ENCODE peak calls at places on chromosome 13, in ten cellular contexts. N is mesothelial cell of epicardium, M is epithelial cell of esophagus, W is fibroblast of lung, Q is upper lobe of right lung, B is fibroblast of the aortic adventitia, K is LNCaP clone FGC, U is psoas muscle, S is cardiac muscle cell, D is tibial artery. F is an unnamed sample.

GRCh38 chr13:42048625-42049453 is at the start of gene DGKH:
- DNase-seq in N (peak), M (peak), W (peak), Q (peak), B (peak), K (no peak), U (peak), S (peak), D (peak), F (peak)

GRCh38 chr13:46544208-46544607 is 8.8 kb upstream of the LRCH1 start:
- DNase-seq in N (no peak), M (no peak), W (no peak), Q (no peak), B (no peak), K (no peak), U (no peak), S (no peak), D (no peak), F (no peak)

GRCh38 chr13:40589285-40590109 is 76.9 kb downstream of the FOXO1 start:
- DNase-seq in N (no peak), M (peak), W (peak), Q (no peak), B (peak), K (no peak), U (peak), S (peak), D (no peak), F (no peak)

GRCh38 chr13:27194895-27195764 is 23.5 kb upstream of the USP12 start:
- DNase-seq in N (no peak), M (peak), W (peak), Q (no peak), B (peak), K (no peak), U (no peak), S (peak), D (no peak), F (no peak)

GRCh38 chr13:93146584-93147292 is 79.9 kb upstream of the GPC6 start:
- DNase-seq in N (no peak), M (peak), W (peak), Q (no peak), B (peak), K (no peak), U (no peak), S (peak), D (no peak), F (no peak)

GRCh38 chr13:106241974-106242373 is 293.5 kb downstream of the EFNB2 start:
- DNase-seq in N (no peak), M (no peak), W (no peak), Q (no peak), B (no peak), K (no peak), U (no peak), S (no peak), D (no peak), F (no peak)

GRCh38 chr13:89923731-89924130 is 1423.8 kb upstream of the MIR17HG start:
- DNase-seq in N (no peak), M (peak), W (peak), Q (no peak), B (no peak), K (no peak), U (no peak), S (peak), D (no peak), F (no peak)

GRCh38 chr13:57636811-57637210 is 5.3 kb downstream of the PCDH17 start:
- DNase-seq in N (no peak), M (no peak), W (no peak), Q (no peak), B (no peak), K (no peak), U (no peak), S (no peak), D (no peak), F (no peak)

GRCh38 chr13:59172076-59172475 is 991.7 kb downstream of the DIAPH3 start:
- DNase-seq in N (no peak), M (no peak), W (no peak), Q (no peak), B (no peak), K (no peak), U (no peak), S (no peak), D (no peak), F (no peak)

GRCh38 chr13:73767747-73768315 is 366.4 kb downstream of the KLF12 start:
- DNase-seq in N (no peak), M (peak), W (no peak), Q (no peak), B (no peak), K (no peak), U (no peak), S (no peak), D (no peak), F (no peak)

GRCh38 chr13:69213331-69213850 is 894.2 kb upstream of the ATXN8OS start:
- DNase-seq in N (no peak), M (no peak), W (no peak), Q (no peak), B (no peak), K (no peak), U (no peak), S (no peak), D (no peak), F (no peak)

GRCh38 chr13:26721251-26721939 is 39.2 kb downstream of the GPR12 start:
- DNase-seq in N (no peak), M (no peak), W (no peak), Q (peak), B (no peak), K (no peak), U (peak), S (no peak), D (no peak), F (no peak)

GRCh38 chr13:33472446-33472845 is 186.9 kb upstream of the STARD13 start:
- DNase-seq in N (no peak), M (peak), W (no peak), Q (no peak), B (no peak), K (no peak), U (no peak), S (no peak), D (no peak), F (no peak)

GRCh38 chr13:29810898-29811297 is 39.5 kb downstream of the UBL3 start:
- DNase-seq in N (no peak), M (no peak), W (no peak), Q (no peak), B (no peak), K (no peak), U (no peak), S (no peak), D (no peak), F (no peak)

GRCh38 chr13:91904005-91904404 is 505.6 kb downstream of the GPC5 start:
- DNase-seq in N (no peak), M (no peak), W (no peak), Q (no peak), B (no peak), K (no peak), U (no peak), S (no peak), D (no peak), F (no peak)

GRCh38 chr13:33015791-33016323 is 366 bp upstream of the KL start:
- DNase-seq in N (peak), M (no peak), W (no peak), Q (peak), B (no peak), K (no peak), U (no peak), S (no peak), D (no peak), F (no peak)

GRCh38 chr13:107669356-107669755 is 546.0 kb downstream of the LIG4 start:
- DNase-seq in N (no peak), M (no peak), W (no peak), Q (no peak), B (peak), K (no peak), U (no peak), S (no peak), D (no peak), F (no peak)

GRCh38 chr13:102839462-102839861 is 6.4 kb upstream of the ERCC5 start:
- DNase-seq in N (no peak), M (no peak), W (no peak), Q (no peak), B (peak), K (no peak), U (no peak), S (peak), D (no peak), F (no peak)

GRCh38 chr13:57634829-57635165 is 3.3 kb downstream of the PCDH17 start:
- DNase-seq in N (no peak), M (no peak), W (no peak), Q (peak), B (no peak), K (no peak), U (no peak), S (no peak), D (peak), F (peak)

GRCh38 chr13:22517544-22517943 is 663.2 kb upstream of the SGCG start:
- DNase-seq in N (no peak), M (no peak), W (peak), Q (no peak), B (no peak), K (peak), U (no peak), S (no peak), D (no peak), F (no peak)

GRCh38 chr13:113087923-113088690 is 17.5 kb upstream of the F7 start:
- DNase-seq in N (no peak), M (no peak), W (no peak), Q (peak), B (no peak), K (no peak), U (no peak), S (no peak), D (no peak), F (peak)

GRCh38 chr13:113084094-113084942 is 21.3 kb upstream of the F7 start:
- DNase-seq in N (no peak), M (no peak), W (no peak), Q (peak), B (no peak), K (no peak), U (no peak), S (no peak), D (no peak), F (peak)

GRCh38 chr13:113084943-113085540 is 20.5 kb upstream of the F7 start:
- DNase-seq in N (no peak), M (no peak), W (no peak), Q (peak), B (no peak), K (no peak), U (peak), S (no peak), D (no peak), F (peak)

GRCh38 chr13:113086991-113087922 is 18.3 kb upstream of the F7 start:
- DNase-seq in N (no peak), M (no peak), W (no peak), Q (peak), B (no peak), K (no peak), U (no peak), S (no peak), D (no peak), F (peak)

DNA sequence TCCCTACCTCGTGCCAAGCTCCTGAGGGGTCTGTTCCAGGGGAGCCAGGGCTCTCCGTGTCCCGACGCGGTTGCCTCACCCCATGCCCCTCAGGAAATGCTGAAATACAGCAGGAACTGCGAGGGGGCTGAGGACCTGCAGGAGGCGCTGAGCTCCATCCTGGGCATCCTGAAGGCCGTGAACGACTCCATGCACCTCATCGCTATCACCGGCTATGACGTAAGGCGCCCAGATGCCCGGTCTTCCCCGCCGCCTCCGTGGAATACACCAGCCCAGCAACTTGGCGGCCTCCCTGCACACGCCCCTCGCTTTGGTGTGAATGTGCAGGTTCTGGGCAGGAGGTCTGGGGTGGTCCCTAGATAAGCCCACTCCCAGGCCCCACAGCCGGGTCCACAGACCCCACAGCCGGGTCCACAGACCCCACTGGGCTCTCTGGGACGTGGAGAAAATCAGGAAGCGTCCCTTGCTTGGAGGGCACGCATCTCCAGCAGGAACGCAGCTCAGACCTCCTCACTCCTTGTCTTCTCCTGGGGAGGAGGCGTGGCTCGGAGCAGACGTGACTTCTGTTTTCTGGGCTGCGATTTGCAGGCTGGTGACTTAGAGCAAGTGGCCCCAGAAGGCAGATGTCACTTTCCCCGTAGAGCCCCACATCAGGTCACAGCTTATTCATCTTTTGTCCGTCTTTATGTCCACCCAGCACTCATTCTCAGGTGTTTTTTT is 19.4 kb upstream of the F7 start:
- DNase-seq in N (no peak), M (no peak), W (no peak), Q (peak), B (no peak), K (no peak), U (peak), S (no peak), D (no peak), F (peak)
- TF ChIP-seq CTCF in N (no peak), M (no peak), W (no peak), Q (no peak), B (no peak), K (no peak), U (no peak), S (peak), D (no peak), F (peak)

GRCh38 chr13:44438234-44438579 is 64.6 kb downstream of the SERP2 start:
- DNase-seq in N (no peak), M (no peak), W (no peak), Q (no peak), B (no peak), K (no peak), U (no peak), S (no peak), D (no peak), F (no peak)
- TF ChIP-seq CTCF in N (peak), M (no peak), W (no peak), Q (no peak), B (no peak), K (no peak), U (no peak), S (no peak), D (no peak), F (peak)

GRCh38 chr13:77696863-77697207 is 652 bp upstream of the SLAIN1 start:
- DNase-seq in N (no peak), M (no peak), W (no peak), Q (no peak), B (no peak), K (no peak), U (no peak), S (no peak), D (no peak), F (no peak)

GRCh38 chr13:77699059-77699680 is 1.7 kb downstream of the SLAIN1 start:
- DNase-seq in N (no peak), M (no peak), W (no peak), Q (no peak), B (no peak), K (no peak), U (no peak), S (no peak), D (no peak), F (no peak)

GRCh38 chr13:77697208-77698103 is at the start of gene SLAIN1:
- DNase-seq in N (peak), M (peak), W (peak), Q (peak), B (no peak), K (no peak), U (peak), S (peak), D (peak), F (no peak)

GRCh38 chr13:77696006-77696862 is 1.3 kb upstream of the SLAIN1 start:
- DNase-seq in N (no peak), M (no peak), W (no peak), Q (no peak), B (no peak), K (no peak), U (no peak), S (no peak), D (no peak), F (no peak)

GRCh38 chr13:77698211-77699058 is 948 bp downstream of the SLAIN1 start:
- DNase-seq in N (peak), M (no peak), W (peak), Q (peak), B (no peak), K (no peak), U (peak), S (no peak), D (peak), F (no peak)
- TF ChIP-seq CTCF in N (no peak), M (no peak), W (no peak), Q (no peak), B (no peak), K (peak), U (no peak), S (no peak), D (no peak), F (no peak)

DNA sequence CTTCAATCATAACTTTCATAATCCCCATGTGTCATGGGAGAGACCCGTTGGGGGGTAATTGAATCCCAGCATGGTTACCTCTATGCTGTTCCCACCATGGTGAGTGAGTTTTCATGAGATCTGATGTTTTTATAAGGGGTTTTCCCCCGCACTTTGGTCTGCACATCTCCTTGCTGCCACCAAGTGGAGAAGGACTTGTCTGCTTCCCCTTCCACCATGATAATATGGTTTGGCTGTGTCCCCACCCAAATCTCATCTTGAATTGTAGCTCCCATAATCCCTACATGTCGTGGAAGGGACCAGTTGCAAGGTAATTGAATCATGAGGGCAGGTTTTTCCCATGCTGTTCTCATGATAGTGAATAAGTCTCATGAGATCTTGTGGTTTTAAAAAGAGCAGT is 524.9 kb downstream of the SLITRK5 start:
- DNase-seq in N (no peak), M (no peak), W (peak), Q (no peak), B (no peak), K (no peak), U (no peak), S (no peak), D (no peak), F (no peak)
- TF ChIP-seq CTCF in N (no peak), M (no peak), W (no peak), Q (no peak), B (no peak), K (no peak), U (no peak), S (no peak), D (no peak), F (no peak)

GRCh38 chr13:98869408-98870090 is 108.3 kb downstream of the DOCK9 start:
- DNase-seq in N (no peak), M (peak), W (no peak), Q (no peak), B (peak), K (no peak), U (no peak), S (peak), D (no peak), F (no peak)
- TF ChIP-seq CTCF in N (no peak), M (peak), W (peak), Q (peak), B (peak), K (peak), U (no peak), S (no peak), D (no peak), F (peak)

GRCh38 chr13:44763604-44764311 is 187.6 kb upstream of the TSC22D1 start:
- DNase-seq in N (no peak), M (peak), W (no peak), Q (no peak), B (peak), K (no peak), U (no peak), S (peak), D (no peak), F (no peak)
- TF ChIP-seq CTCF in N (no peak), M (no peak), W (no peak), Q (no peak), B (no peak), K (no peak), U (no peak), S (no peak), D (no peak), F (no peak)

GRCh38 chr13:36815069-36815468 is 4.0 kb upstream of the RFXAP start:
- DNase-seq in N (no peak), M (no peak), W (peak), Q (no peak), B (no peak), K (no peak), U (no peak), S (no peak), D (no peak), F (no peak)
- TF ChIP-seq CTCF in N (no peak), M (peak), W (peak), Q (peak), B (peak), K (peak), U (no peak), S (peak), D (no peak), F (peak)

GRCh38 chr13:52447815-52448552 is 2.5 kb downstream of the VPS36 start:
- DNase-seq in N (no peak), M (peak), W (no peak), Q (no peak), B (no peak), K (no peak), U (no peak), S (no peak), D (no peak), F (no peak)

GRCh38 chr13:52449323-52450011 is 967 bp downstream of the VPS36 start:
- DNase-seq in N (no peak), M (no peak), W (no peak), Q (no peak), B (no peak), K (no peak), U (no peak), S (no peak), D (no peak), F (no peak)

GRCh38 chr13:52450012-52450792 is at the start of gene VPS36:
- DNase-seq in N (peak), M (peak), W (peak), Q (peak), B (peak), K (no peak), U (peak), S (peak), D (peak), F (peak)

GRCh38 chr13:52452470-52452869 is 2.0 kb upstream of the VPS36 start:
- DNase-seq in N (no peak), M (peak), W (no peak), Q (no peak), B (no peak), K (no peak), U (no peak), S (no peak), D (no peak), F (no peak)

DNA sequence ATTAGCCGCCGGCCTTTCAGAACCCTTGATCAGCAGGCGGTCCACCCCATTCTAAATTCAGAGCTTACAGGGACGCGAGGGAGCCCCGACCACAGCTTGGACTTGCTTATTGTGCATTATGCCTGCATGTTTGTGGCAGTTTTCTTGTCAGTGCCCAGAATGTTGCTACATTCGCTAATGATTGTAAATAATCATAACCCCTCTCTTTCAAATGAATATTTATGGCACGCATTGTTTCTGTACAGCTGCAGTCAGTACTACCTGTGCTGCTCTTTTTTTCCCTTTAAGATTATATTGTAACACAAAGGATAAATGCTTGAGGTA is 321 bp upstream of the VPS36 start:
- DNase-seq in N (no peak), M (no peak), W (no peak), Q (no peak), B (no peak), K (no peak), U (no peak), S (no peak), D (no peak), F (no peak)
- TF ChIP-seq CTCF in N (peak), M (peak), W (no peak), Q (no peak), B (no peak), K (no peak), U (no peak), S (no peak), D (no peak), F (no peak)

GRCh38 chr13:71285700-71286099 is 581.3 kb downstream of the DACH1 start:
- DNase-seq in N (no peak), M (peak), W (no peak), Q (no peak), B (no peak), K (no peak), U (no peak), S (peak), D (no peak), F (no peak)
- TF ChIP-seq CTCF in N (no peak), M (peak), W (peak), Q (peak), B (no peak), K (no peak), U (no peak), S (no peak), D (no peak), F (peak)

GRCh38 chr13:99448586-99448985 is 52.7 kb upstream of the TM9SF2 start:
- DNase-seq in N (no peak), M (no peak), W (no peak), Q (no peak), B (no peak), K (no peak), U (no peak), S (no peak), D (no peak), F (no peak)

GRCh38 chr13:99442273-99442895 is 58.9 kb upstream of the TM9SF2 start:
- DNase-seq in N (no peak), M (peak), W (peak), Q (no peak), B (peak), K (no peak), U (no peak), S (peak), D (no peak), F (no peak)

GRCh38 chr13:99450416-99450815 is 50.9 kb upstream of the TM9SF2 start:
- DNase-seq in N (no peak), M (no peak), W (no peak), Q (no peak), B (no peak), K (no peak), U (no peak), S (no peak), D (no peak), F (no peak)

GRCh38 chr13:99446242-99446641 is 55.0 kb upstream of the TM9SF2 start:
- DNase-seq in N (no peak), M (no peak), W (no peak), Q (no peak), B (no peak), K (no peak), U (no peak), S (no peak), D (no peak), F (no peak)
- TF ChIP-seq CTCF in N (no peak), M (no peak), W (no peak), Q (no peak), B (no peak), K (no peak), U (no peak), S (no peak), D (no peak), F (no peak)